ENCODE peak calls at places on chromosomes 3 and 15, in nine cellular contexts. One of them, this sample, is unnamed.
A peak's percentile ranks its signal among the peaks of the same experiment; 100 is the strongest.

GRCh38 chr15:69602095-69602494 is 149.5 kb downstream of the RPLP1 start:
- DNase-seq in activated CD4-positive, CD25-positive, alpha-beta regulatory T cell treated with anti-CD3 and anti-CD28 coated beads, Interleukin-2, amount 50 U/mL, for 72 hours: no peak
- DNase-seq in glutamatergic neuron: no peak
- DNase-seq in brain microvascular endothelial cell: no peak
- DNase-seq in activated CD8-positive, alpha-beta memory T cell treated with anti-CD3 and anti-CD28 coated beads for 48 hours: no peak
- DNase-seq in hepatocyte: no peak
- DNase-seq in fibroblast of the conjunctiva: no peak
- DNase-seq in Kasumi-1: no peak
- DNase-seq in HTR-8/SVneo: no peak
- DNase-seq in this sample: no peak

GRCh38 chr3:71444028-71444860 is 139.3 kb downstream of the FOXP1 start:
- DNase-seq in activated CD4-positive, CD25-positive, alpha-beta regulatory T cell treated with anti-CD3 and anti-CD28 coated beads, Interleukin-2, amount 50 U/mL, for 72 hours: no peak
- DNase-seq in glutamatergic neuron: no peak
- DNase-seq in brain microvascular endothelial cell: peak; percentile 65
- DNase-seq in fibroblast of the conjunctiva: no peak
- DNase-seq in activated CD8-positive, alpha-beta memory T cell treated with anti-CD3 and anti-CD28 coated beads for 48 hours: no peak
- DNase-seq in hepatocyte: no peak
- DNase-seq in Kasumi-1: peak; percentile 100
- DNase-seq in HTR-8/SVneo: peak; percentile 29
- DNase-seq in this sample: no peak

GRCh38 chr3:126671521-126671920 is 16.6 kb upstream of the TXNRD3 start:
- DNase-seq in hepatocyte: no peak
- DNase-seq in activated CD4-positive, CD25-positive, alpha-beta regulatory T cell treated with anti-CD3 and anti-CD28 coated beads, Interleukin-2, amount 50 U/mL, for 72 hours: no peak
- DNase-seq in activated CD8-positive, alpha-beta memory T cell treated with anti-CD3 and anti-CD28 coated beads for 48 hours: no peak
- DNase-seq in HTR-8/SVneo: no peak
- DNase-seq in brain microvascular endothelial cell: no peak
- DNase-seq in Kasumi-1: no peak
- DNase-seq in fibroblast of the conjunctiva: no peak
- DNase-seq in glutamatergic neuron: no peak
- DNase-seq in this sample: no peak

GRCh38 chr3:12560505-12561188 is 3.8 kb downstream of the MKRN2 start:
- DNase-seq in activated CD4-positive, CD25-positive, alpha-beta regulatory T cell treated with anti-CD3 and anti-CD28 coated beads, Interleukin-2, amount 50 U/mL, for 72 hours: no peak
- DNase-seq in HTR-8/SVneo: no peak
- DNase-seq in Kasumi-1: no peak
- DNase-seq in glutamatergic neuron: no peak
- DNase-seq in activated CD8-positive, alpha-beta memory T cell treated with anti-CD3 and anti-CD28 coated beads for 48 hours: no peak
- DNase-seq in brain microvascular endothelial cell: no peak
- DNase-seq in fibroblast of the conjunctiva: no peak
- DNase-seq in hepatocyte: no peak
- DNase-seq in this sample: no peak

GRCh38 chr3:110526732-110527727 is 544.6 kb upstream of the NECTIN3 start:
- DNase-seq in HTR-8/SVneo: peak; percentile 51
- DNase-seq in activated CD4-positive, CD25-positive, alpha-beta regulatory T cell treated with anti-CD3 and anti-CD28 coated beads, Interleukin-2, amount 50 U/mL, for 72 hours: no peak
- DNase-seq in brain microvascular endothelial cell: peak; percentile 94
- DNase-seq in activated CD8-positive, alpha-beta memory T cell treated with anti-CD3 and anti-CD28 coated beads for 48 hours: no peak
- DNase-seq in glutamatergic neuron: no peak
- DNase-seq in fibroblast of the conjunctiva: peak; percentile 87
- DNase-seq in Kasumi-1: no peak
- DNase-seq in hepatocyte: peak; percentile 69
- DNase-seq in this sample: no peak

GRCh38 chr3:139309046-139309660 is 34.7 kb upstream of the MRPS22 start:
- DNase-seq in hepatocyte: no peak
- DNase-seq in activated CD4-positive, CD25-positive, alpha-beta regulatory T cell treated with anti-CD3 and anti-CD28 coated beads, Interleukin-2, amount 50 U/mL, for 72 hours: no peak
- DNase-seq in HTR-8/SVneo: no peak
- DNase-seq in brain microvascular endothelial cell: no peak
- DNase-seq in activated CD8-positive, alpha-beta memory T cell treated with anti-CD3 and anti-CD28 coated beads for 48 hours: no peak
- DNase-seq in glutamatergic neuron: no peak
- DNase-seq in fibroblast of the conjunctiva: no peak
- DNase-seq in Kasumi-1: no peak
- DNase-seq in this sample: no peak

GRCh38 chr3:195905970-195906864 is 2.1 kb downstream of the TNK2 start:
- DNase-seq in glutamatergic neuron: no peak
- DNase-seq in activated CD8-positive, alpha-beta memory T cell treated with anti-CD3 and anti-CD28 coated beads for 48 hours: no peak
- DNase-seq in fibroblast of the conjunctiva: no peak
- DNase-seq in hepatocyte: peak; percentile 9
- DNase-seq in brain microvascular endothelial cell: no peak
- DNase-seq in HTR-8/SVneo: no peak
- DNase-seq in Kasumi-1: no peak
- DNase-seq in activated CD4-positive, CD25-positive, alpha-beta regulatory T cell treated with anti-CD3 and anti-CD28 coated beads, Interleukin-2, amount 50 U/mL, for 72 hours: no peak
- DNase-seq in this sample: no peak

GRCh38 chr15:36605626-36606263 is 26.3 kb downstream of the CDIN1 start:
- DNase-seq in brain microvascular endothelial cell: no peak
- DNase-seq in activated CD8-positive, alpha-beta memory T cell treated with anti-CD3 and anti-CD28 coated beads for 48 hours: no peak
- DNase-seq in glutamatergic neuron: no peak
- DNase-seq in fibroblast of the conjunctiva: no peak
- DNase-seq in Kasumi-1: no peak
- DNase-seq in hepatocyte: no peak
- DNase-seq in HTR-8/SVneo: no peak
- DNase-seq in activated CD4-positive, CD25-positive, alpha-beta regulatory T cell treated with anti-CD3 and anti-CD28 coated beads, Interleukin-2, amount 50 U/mL, for 72 hours: no peak
- DNase-seq in this sample: no peak

GRCh38 chr3:157175678-157176077 is 15.7 kb upstream of the CCNL1 start:
- DNase-seq in brain microvascular endothelial cell: peak; percentile 9
- DNase-seq in glutamatergic neuron: no peak
- DNase-seq in activated CD8-positive, alpha-beta memory T cell treated with anti-CD3 and anti-CD28 coated beads for 48 hours: no peak
- DNase-seq in fibroblast of the conjunctiva: no peak
- DNase-seq in HTR-8/SVneo: no peak
- DNase-seq in hepatocyte: peak; percentile 72
- DNase-seq in Kasumi-1: peak; percentile 38
- DNase-seq in activated CD4-positive, CD25-positive, alpha-beta regulatory T cell treated with anti-CD3 and anti-CD28 coated beads, Interleukin-2, amount 50 U/mL, for 72 hours: no peak
- DNase-seq in this sample: no peak

GRCh38 chr3:35651888-35652287 is 12.6 kb downstream of the ARPP21 start:
- DNase-seq in hepatocyte: no peak
- DNase-seq in brain microvascular endothelial cell: peak; percentile 50
- DNase-seq in glutamatergic neuron: no peak
- DNase-seq in activated CD4-positive, CD25-positive, alpha-beta regulatory T cell treated with anti-CD3 and anti-CD28 coated beads, Interleukin-2, amount 50 U/mL, for 72 hours: no peak
- DNase-seq in activated CD8-positive, alpha-beta memory T cell treated with anti-CD3 and anti-CD28 coated beads for 48 hours: no peak
- DNase-seq in Kasumi-1: no peak
- DNase-seq in HTR-8/SVneo: no peak
- DNase-seq in fibroblast of the conjunctiva: no peak
- DNase-seq in this sample: no peak

GRCh38 chr3:189701934-189702693 is 70.9 kb downstream of the TP63 start:
- DNase-seq in hepatocyte: no peak
- DNase-seq in fibroblast of the conjunctiva: no peak
- DNase-seq in activated CD8-positive, alpha-beta memory T cell treated with anti-CD3 and anti-CD28 coated beads for 48 hours: no peak
- DNase-seq in Kasumi-1: no peak
- DNase-seq in glutamatergic neuron: no peak
- DNase-seq in activated CD4-positive, CD25-positive, alpha-beta regulatory T cell treated with anti-CD3 and anti-CD28 coated beads, Interleukin-2, amount 50 U/mL, for 72 hours: no peak
- DNase-seq in HTR-8/SVneo: no peak
- DNase-seq in brain microvascular endothelial cell: no peak
- DNase-seq in this sample: peak; percentile 60

GRCh38 chr15:85142324-85142723 is 160.7 kb downstream of the PDE8A start:
- DNase-seq in fibroblast of the conjunctiva: peak; percentile 21
- DNase-seq in activated CD8-positive, alpha-beta memory T cell treated with anti-CD3 and anti-CD28 coated beads for 48 hours: no peak
- DNase-seq in HTR-8/SVneo: peak; percentile 27
- DNase-seq in Kasumi-1: no peak
- DNase-seq in brain microvascular endothelial cell: peak; percentile 56
- DNase-seq in hepatocyte: no peak
- DNase-seq in glutamatergic neuron: no peak
- DNase-seq in activated CD4-positive, CD25-positive, alpha-beta regulatory T cell treated with anti-CD3 and anti-CD28 coated beads, Interleukin-2, amount 50 U/mL, for 72 hours: no peak
- DNase-seq in this sample: no peak

GRCh38 chr3:81443948-81444347 is 317.5 kb downstream of the GBE1 start:
- DNase-seq in Kasumi-1: no peak
- DNase-seq in HTR-8/SVneo: peak; percentile 20
- DNase-seq in brain microvascular endothelial cell: peak; percentile 63
- DNase-seq in glutamatergic neuron: no peak
- DNase-seq in hepatocyte: no peak
- DNase-seq in activated CD8-positive, alpha-beta memory T cell treated with anti-CD3 and anti-CD28 coated beads for 48 hours: no peak
- DNase-seq in activated CD4-positive, CD25-positive, alpha-beta regulatory T cell treated with anti-CD3 and anti-CD28 coated beads, Interleukin-2, amount 50 U/mL, for 72 hours: no peak
- DNase-seq in fibroblast of the conjunctiva: peak; percentile 67
- DNase-seq in this sample: no peak

GRCh38 chr3:111763968-111764367 is 95.1 kb upstream of the PHLDB2 start:
- DNase-seq in brain microvascular endothelial cell: no peak
- DNase-seq in Kasumi-1: no peak
- DNase-seq in hepatocyte: no peak
- DNase-seq in HTR-8/SVneo: no peak
- DNase-seq in activated CD4-positive, CD25-positive, alpha-beta regulatory T cell treated with anti-CD3 and anti-CD28 coated beads, Interleukin-2, amount 50 U/mL, for 72 hours: no peak
- DNase-seq in glutamatergic neuron: no peak
- DNase-seq in activated CD8-positive, alpha-beta memory T cell treated with anti-CD3 and anti-CD28 coated beads for 48 hours: no peak
- DNase-seq in fibroblast of the conjunctiva: peak; percentile 38
- DNase-seq in this sample: no peak

GRCh38 chr15:75107905-75108838 is 84.8 kb downstream of the PPCDC start:
- DNase-seq in glutamatergic neuron: no peak
- DNase-seq in fibroblast of the conjunctiva: peak; percentile 76
- DNase-seq in Kasumi-1: peak; percentile 28
- DNase-seq in HTR-8/SVneo: peak; percentile 62
- DNase-seq in brain microvascular endothelial cell: peak; percentile 70
- DNase-seq in hepatocyte: peak; percentile 26
- DNase-seq in activated CD4-positive, CD25-positive, alpha-beta regulatory T cell treated with anti-CD3 and anti-CD28 coated beads, Interleukin-2, amount 50 U/mL, for 72 hours: peak; percentile 69
- DNase-seq in activated CD8-positive, alpha-beta memory T cell treated with anti-CD3 and anti-CD28 coated beads for 48 hours: peak; percentile 55
- DNase-seq in this sample: no peak

GRCh38 chr3:107668963-107669362 is 146.2 kb downstream of the BBX start:
- DNase-seq in brain microvascular endothelial cell: no peak
- DNase-seq in fibroblast of the conjunctiva: no peak
- DNase-seq in glutamatergic neuron: no peak
- DNase-seq in hepatocyte: no peak
- DNase-seq in activated CD8-positive, alpha-beta memory T cell treated with anti-CD3 and anti-CD28 coated beads for 48 hours: no peak
- DNase-seq in Kasumi-1: no peak
- DNase-seq in activated CD4-positive, CD25-positive, alpha-beta regulatory T cell treated with anti-CD3 and anti-CD28 coated beads, Interleukin-2, amount 50 U/mL, for 72 hours: no peak
- DNase-seq in HTR-8/SVneo: no peak
- DNase-seq in this sample: no peak

GRCh38 chr3:71129611-71130515 is 453.7 kb downstream of the FOXP1 start:
- DNase-seq in hepatocyte: no peak
- DNase-seq in glutamatergic neuron: no peak
- DNase-seq in activated CD4-positive, CD25-positive, alpha-beta regulatory T cell treated with anti-CD3 and anti-CD28 coated beads, Interleukin-2, amount 50 U/mL, for 72 hours: no peak
- DNase-seq in brain microvascular endothelial cell: peak; percentile 72
- DNase-seq in HTR-8/SVneo: no peak
- DNase-seq in Kasumi-1: no peak
- DNase-seq in activated CD8-positive, alpha-beta memory T cell treated with anti-CD3 and anti-CD28 coated beads for 48 hours: no peak
- DNase-seq in fibroblast of the conjunctiva: no peak
- DNase-seq in this sample: no peak

GRCh38 chr3:64759811-64760210 is 72.0 kb upstream of the ADAMTS9 start:
- DNase-seq in glutamatergic neuron: no peak
- DNase-seq in activated CD4-positive, CD25-positive, alpha-beta regulatory T cell treated with anti-CD3 and anti-CD28 coated beads, Interleukin-2, amount 50 U/mL, for 72 hours: no peak
- DNase-seq in HTR-8/SVneo: no peak
- DNase-seq in fibroblast of the conjunctiva: no peak
- DNase-seq in hepatocyte: no peak
- DNase-seq in Kasumi-1: no peak
- DNase-seq in activated CD8-positive, alpha-beta memory T cell treated with anti-CD3 and anti-CD28 coated beads for 48 hours: no peak
- DNase-seq in brain microvascular endothelial cell: no peak
- DNase-seq in this sample: no peak

GRCh38 chr3:4223783-4224182 is 79.4 kb upstream of the SETMAR start:
- DNase-seq in HTR-8/SVneo: no peak
- DNase-seq in glutamatergic neuron: no peak
- DNase-seq in hepatocyte: no peak
- DNase-seq in brain microvascular endothelial cell: no peak
- DNase-seq in Kasumi-1: no peak
- DNase-seq in activated CD4-positive, CD25-positive, alpha-beta regulatory T cell treated with anti-CD3 and anti-CD28 coated beads, Interleukin-2, amount 50 U/mL, for 72 hours: no peak
- DNase-seq in activated CD8-positive, alpha-beta memory T cell treated with anti-CD3 and anti-CD28 coated beads for 48 hours: no peak
- DNase-seq in fibroblast of the conjunctiva: no peak
- DNase-seq in this sample: no peak

GRCh38 chr3:31432897-31433678 is 99.6 kb upstream of the STT3B start:
- DNase-seq in fibroblast of the conjunctiva: no peak
- DNase-seq in activated CD4-positive, CD25-positive, alpha-beta regulatory T cell treated with anti-CD3 and anti-CD28 coated beads, Interleukin-2, amount 50 U/mL, for 72 hours: no peak
- DNase-seq in Kasumi-1: no peak
- DNase-seq in activated CD8-positive, alpha-beta memory T cell treated with anti-CD3 and anti-CD28 coated beads for 48 hours: no peak
- DNase-seq in brain microvascular endothelial cell: no peak
- DNase-seq in HTR-8/SVneo: no peak
- DNase-seq in hepatocyte: no peak
- DNase-seq in glutamatergic neuron: no peak
- DNase-seq in this sample: no peak